ENCODE peak calls at places on chromosome 18, in five cellular contexts. N is cardiac fibroblast; R is GM18507; H is NCI-H2081; Y is activated T-cell treated with anti-CD3 and anti-CD28 coated beads, Interleukin-2, amount 50 U/mL, for 72 hours. L is an unnamed sample.
A peak's percentile ranks its signal among the peaks of the same experiment; 100 is the strongest.

GRCh38 chr18:31512203-31512764 is 14.3 kb downstream of the DSG2 start:
- DNase-seq in R (no peak), Y (no peak), H (no peak), N (peak; percentile 77), L (no peak)

GRCh38 chr18:59954746-59955145 is 55.0 kb downstream of the PMAIP1 start:
- DNase-seq in R (no peak), Y (no peak), H (no peak), N (peak; percentile 75), L (no peak)

GRCh38 chr18:56795381-56795780 is 144.2 kb downstream of the WDR7 start:
- DNase-seq in N (peak; percentile 7), H (no peak), R (no peak), Y (no peak), L (no peak)

GRCh38 chr18:40962784-40963183 is 992.2 kb upstream of the PIK3C3 start:
- DNase-seq in H (no peak), N (peak; percentile 58), Y (no peak), R (no peak), L (no peak)

GRCh38 chr18:46340716-46341115 is 236.5 kb downstream of the HAUS1 start:
- DNase-seq in N (no peak), H (no peak), R (no peak), Y (no peak), L (no peak)

GRCh38 chr18:28854964-28855363 is 678.0 kb upstream of the CDH2 start:
- DNase-seq in R (no peak), Y (no peak), N (peak; percentile 51), H (no peak), L (no peak)

GRCh38 chr18:32086866-32087265 is 4.8 kb upstream of the RNF138 start:
- DNase-seq in H (no peak), N (peak; percentile 82), Y (no peak), R (no peak), L (no peak)

GRCh38 chr18:74745658-74746403 is 148.2 kb downstream of the ZNF407 start:
- DNase-seq in Y (no peak), R (no peak), N (peak; percentile 75), H (peak; percentile 27), L (no peak)

GRCh38 chr18:75211002-75211621 is 515 bp downstream of the TSHZ1 start:
- DNase-seq in H (no peak), R (no peak), N (no peak), Y (peak; percentile 32), L (no peak)

GRCh38 chr18:50560681-50561629 is 1.1 kb downstream of the MAPK4 start:
- DNase-seq in Y (peak; percentile 8), N (no peak), H (peak; percentile 13), R (no peak), L (peak; percentile 54)

GRCh38 chr18:46370898-46371297 is 266.7 kb downstream of the HAUS1 start:
- DNase-seq in Y (no peak), H (no peak), R (no peak), N (no peak), L (no peak)

GRCh38 chr18:26471027-26471426 is 77.3 kb downstream of the KCTD1 start:
- DNase-seq in H (no peak), Y (no peak), R (no peak), N (peak; percentile 38), L (no peak)

GRCh38 chr18:34120294-34120693 is 104.4 kb downstream of the NOL4 start:
- DNase-seq in R (no peak), Y (no peak), N (peak; percentile 15), H (no peak), L (no peak)